ENCODE peak calls at places on chromosomes 16 and 17, in seven cellular contexts. D, F, S, Z, E, O and W are unnamed samples.

GRCh38 chr16:89193021-89193575 is 7.2 kb downstream of the SLC22A31 start:
- DNase-seq in D (peak), F (no peak), S (peak), Z (no peak), E (no peak), O (peak), W (peak)

GRCh38 chr16:14344292-14344691 is 273.2 kb downstream of the MRTFB start:
- DNase-seq in D (no peak), F (no peak), S (peak), Z (no peak), E (no peak), O (no peak), W (no peak)

GRCh38 chr17:58630883-58631522 is 60.8 kb downstream of the TEX14 start:
- DNase-seq in D (peak), F (no peak), S (peak), Z (peak), E (peak), O (no peak), W (peak)

GRCh38 chr17:12421646-12422306 is 243.9 kb upstream of the MYOCD start:
- DNase-seq in D (no peak), F (no peak), S (no peak), Z (no peak), E (peak), O (no peak), W (no peak)

GRCh38 chr16:74987027-74987681 is 2.2 kb upstream of the WDR59 start:
- DNase-seq in D (no peak), F (no peak), S (no peak), Z (no peak), E (no peak), O (no peak), W (no peak)

GRCh38 chr16:82544378-82544777 is 82.4 kb upstream of the CDH13 start:
- DNase-seq in D (no peak), F (no peak), S (no peak), Z (no peak), E (no peak), O (no peak), W (no peak)

GRCh38 chr16:84975522-84975921 is 35.8 kb downstream of the ZDHHC7 start:
- DNase-seq in D (no peak), F (no peak), S (no peak), Z (no peak), E (no peak), O (no peak), W (no peak)

GRCh38 chr16:26981266-26981938 is 85.3 kb upstream of the C16orf82 start:
- DNase-seq in D (no peak), F (peak), S (no peak), Z (no peak), E (no peak), O (no peak), W (no peak)

GRCh38 chr17:49061524-49061943 is 64.3 kb downstream of the IGF2BP1 start:
- DNase-seq in D (no peak), F (peak), S (no peak), Z (no peak), E (no peak), O (no peak), W (no peak)

GRCh38 chr17:42251115-42251514 is 25.1 kb downstream of the STAT5B start:
- DNase-seq in D (no peak), F (peak), S (peak), Z (no peak), E (no peak), O (peak), W (no peak)
- TF ChIP-seq CTCF in D (no peak), F (peak), S (peak), Z (no peak), E (no peak), O (no peak), W (peak)

GRCh38 chr16:57527027-57527426 is 9.3 kb downstream of the CCDC102A start:
- DNase-seq in D (no peak), F (no peak), S (no peak), Z (no peak), E (no peak), O (no peak), W (no peak)
- TF ChIP-seq CTCF in D (no peak), F (no peak), S (no peak), Z (no peak), E (no peak), O (no peak), W (peak)

DNA sequence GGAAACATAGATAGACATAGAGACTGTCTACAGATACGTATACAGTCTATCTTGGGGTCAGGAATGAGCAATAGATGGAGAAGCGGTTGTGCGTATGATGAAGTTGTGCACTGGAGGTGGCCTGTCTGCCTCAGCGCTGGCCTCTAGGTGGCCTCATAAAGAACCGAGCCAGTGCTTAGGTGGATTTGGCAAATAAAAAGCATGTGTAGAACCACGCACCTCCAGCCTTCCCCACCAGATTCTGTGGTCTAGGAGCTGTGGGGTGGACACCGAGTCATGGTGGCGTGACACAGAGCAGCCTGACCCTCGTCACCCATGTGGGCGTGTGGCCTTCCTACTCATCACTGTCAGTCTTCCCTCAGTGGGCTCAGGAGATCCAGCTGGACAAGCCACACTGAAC is 34.0 kb downstream of the PGS1 start:
- DNase-seq in D (no peak), F (peak), S (peak), Z (no peak), E (no peak), O (no peak), W (no peak)
- TF ChIP-seq CTCF in D (peak), F (peak), S (peak), Z (peak), E (no peak), O (peak), W (peak)

GRCh38 chr16:21701271-21701670 is 37.5 kb downstream of the OTOA start:
- DNase-seq in D (no peak), F (no peak), S (no peak), Z (no peak), E (no peak), O (no peak), W (no peak)

GRCh38 chr16:21698169-21699032 is 34.6 kb downstream of the OTOA start:
- DNase-seq in D (no peak), F (no peak), S (no peak), Z (no peak), E (no peak), O (no peak), W (no peak)

GRCh38 chr16:21702259-21702658 is 38.5 kb downstream of the OTOA start:
- DNase-seq in D (no peak), F (no peak), S (no peak), Z (no peak), E (no peak), O (no peak), W (no peak)

DNA sequence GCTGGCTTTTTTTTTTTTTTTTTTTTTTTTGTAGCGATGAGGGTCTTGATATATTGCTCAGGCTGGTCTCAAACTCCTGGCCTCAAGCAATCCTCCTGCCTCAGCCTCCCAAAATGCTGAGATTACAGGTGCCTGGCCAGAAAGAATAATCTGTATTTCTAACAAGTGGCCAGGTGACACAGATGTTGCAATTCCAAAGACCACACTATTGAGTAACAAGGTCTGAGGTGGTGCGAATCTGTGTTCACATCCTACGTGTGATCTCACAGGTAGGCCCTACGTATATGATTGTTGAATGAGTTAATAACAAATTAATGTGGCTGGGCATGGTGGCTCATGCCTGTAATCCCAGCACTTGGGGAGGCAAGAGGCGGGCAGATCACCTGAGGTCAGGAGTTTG is 33.3 kb downstream of the OTOA start:
- DNase-seq in D (no peak), F (no peak), S (no peak), Z (no peak), E (no peak), O (no peak), W (no peak)
- TF ChIP-seq CTCF in D (no peak), F (no peak), S (no peak), Z (no peak), E (no peak), O (no peak), W (no peak)

DNA sequence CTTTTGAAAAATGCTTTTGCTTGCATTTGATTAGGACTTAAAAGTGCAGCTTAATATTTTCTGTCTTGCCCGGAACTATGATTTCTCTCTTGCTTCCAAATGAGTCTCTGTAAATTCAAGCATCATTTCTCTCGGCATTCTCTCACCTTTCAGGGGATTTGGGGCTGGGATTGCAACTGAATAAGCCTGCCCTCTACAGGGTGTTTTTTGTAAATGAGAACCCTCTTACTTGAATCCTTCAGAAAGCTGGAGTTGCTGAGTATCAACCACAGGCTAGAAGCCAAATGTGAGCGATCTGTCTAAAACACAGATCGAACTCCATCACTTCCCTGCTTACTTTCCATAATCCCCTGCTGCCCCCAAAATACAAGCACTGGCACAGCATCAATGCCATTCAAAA is 234.6 kb downstream of the TMEM114 start:
- DNase-seq in D (no peak), F (no peak), S (no peak), Z (no peak), E (no peak), O (no peak), W (peak)
- TF ChIP-seq CTCF in D (no peak), F (no peak), S (peak), Z (no peak), E (no peak), O (no peak), W (peak)

GRCh38 chr16:67339453-67339852 is 12.8 kb downstream of the LRRC36 start:
- DNase-seq in D (no peak), F (peak), S (no peak), Z (no peak), E (peak), O (peak), W (no peak)
- TF ChIP-seq CTCF in D (no peak), F (peak), S (peak), Z (no peak), E (peak), O (no peak), W (peak)

DNA sequence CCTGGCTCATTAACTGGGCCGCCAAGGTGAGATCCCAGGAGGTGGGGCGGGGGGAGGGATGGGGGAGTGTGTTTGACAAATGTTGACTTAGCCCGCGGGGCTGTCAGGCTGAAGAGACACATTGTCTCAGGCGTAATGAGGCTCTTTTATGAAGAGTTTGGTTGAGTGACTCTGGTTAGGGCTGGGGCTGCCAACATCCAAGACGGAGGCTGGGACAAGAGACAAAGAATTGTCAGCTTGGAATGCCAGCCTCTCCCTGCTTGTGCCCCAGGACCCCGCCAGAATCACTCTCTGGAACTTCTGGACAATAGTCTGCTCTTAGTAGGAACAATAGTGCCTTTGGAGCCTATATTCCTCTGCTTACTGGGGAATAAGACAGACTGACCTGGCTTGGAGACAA is 24.0 kb downstream of the PCTP start:
- DNase-seq in D (no peak), F (no peak), S (no peak), Z (no peak), E (no peak), O (no peak), W (peak)
- TF ChIP-seq CTCF in D (no peak), F (no peak), S (no peak), Z (no peak), E (no peak), O (no peak), W (no peak)

GRCh38 chr17:925846-926245 is 53.7 kb downstream of the NXN start:
- DNase-seq in D (no peak), F (no peak), S (no peak), Z (no peak), E (no peak), O (no peak), W (no peak)
- TF ChIP-seq CTCF in D (no peak), F (no peak), S (no peak), Z (no peak), E (no peak), O (no peak), W (no peak)